ENCODE peak calls at places on chromosomes 2 and 18, in six cellular contexts. O, B, Q, U, L and X are unnamed samples.
A peak's percentile ranks its signal among the peaks of the same experiment; 100 is the strongest.

GRCh38 chr2:191913796-191914195 is 66.9 kb upstream of the CAVIN2 start:
- ATAC-seq in O (peak; percentile 22), B (no peak), Q (no peak), U (no peak), L (no peak), X (no peak)

GRCh38 chr18:62450546-62451395 is 72.1 kb upstream of the ZCCHC2 start:
- ATAC-seq in O (no peak), B (peak; percentile 11), Q (peak; percentile 96), U (peak; percentile 71), L (peak; percentile 88), X (peak; percentile 75)

GRCh38 chr2:39913648-39914456 is 134.8 kb upstream of the THUMPD2 start:
- ATAC-seq in O (peak; percentile 75), B (peak; percentile 89), Q (peak; percentile 72), U (peak; percentile 85), L (peak; percentile 82), X (peak; percentile 67)

GRCh38 chr2:219836647-219837177 is 209.3 kb downstream of the SLC4A3 start:
- ATAC-seq in O (no peak), B (peak; percentile 80), Q (no peak), U (no peak), L (peak; percentile 42), X (no peak)

GRCh38 chr2:173652731-173653426 is 298.2 kb downstream of the CDCA7 start:
- ATAC-seq in O (no peak), B (no peak), Q (peak; percentile 94), U (peak; percentile 76), L (no peak), X (no peak)

GRCh38 chr2:33236457-33236856 is 240.0 kb upstream of the RASGRP3 start:
- ATAC-seq in O (no peak), B (no peak), Q (no peak), U (no peak), L (no peak), X (no peak)

GRCh38 chr18:69402219-69402989 is 1.7 kb downstream of the DOK6 start:
- ATAC-seq in O (no peak), B (peak; percentile 60), Q (no peak), U (no peak), L (no peak), X (no peak)

GRCh38 chr2:184597571-184597980 is 753 bp upstream of the ZNF804A start:
- ATAC-seq in O (peak; percentile 51), B (peak; percentile 58), Q (peak; percentile 59), U (peak; percentile 68), L (peak; percentile 8), X (peak; percentile 55)

GRCh38 chr2:191410646-191411436 is 165.6 kb downstream of the MYO1B start:
- ATAC-seq in O (no peak), B (no peak), Q (no peak), U (no peak), L (no peak), X (no peak)

DNA sequence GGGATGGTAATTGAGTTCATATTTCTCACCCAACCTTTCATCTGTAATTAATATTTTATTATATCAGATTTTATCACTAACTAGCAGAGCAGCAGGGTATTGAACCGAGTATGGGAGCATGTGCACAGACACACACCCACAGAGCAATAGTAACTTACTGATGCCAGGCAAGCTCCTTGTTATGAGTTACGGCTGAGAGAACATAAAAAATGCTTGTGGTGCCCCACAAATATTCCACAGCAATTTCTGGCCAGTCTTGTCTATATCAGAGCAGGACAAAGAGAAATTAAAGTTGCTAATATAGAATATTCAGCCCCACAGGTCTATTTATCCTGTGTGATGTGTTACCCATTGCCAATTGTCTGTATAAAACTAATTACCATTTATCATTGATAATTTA is 501.8 kb upstream of the RAB12 start:
- ATAC-seq in O (no peak), B (no peak), Q (no peak), U (no peak), L (no peak), X (no peak)
- TF ChIP-seq POLR2A in O (no peak), B (no peak), Q (no peak), U (no peak), L (no peak), X (no peak)

DNA sequence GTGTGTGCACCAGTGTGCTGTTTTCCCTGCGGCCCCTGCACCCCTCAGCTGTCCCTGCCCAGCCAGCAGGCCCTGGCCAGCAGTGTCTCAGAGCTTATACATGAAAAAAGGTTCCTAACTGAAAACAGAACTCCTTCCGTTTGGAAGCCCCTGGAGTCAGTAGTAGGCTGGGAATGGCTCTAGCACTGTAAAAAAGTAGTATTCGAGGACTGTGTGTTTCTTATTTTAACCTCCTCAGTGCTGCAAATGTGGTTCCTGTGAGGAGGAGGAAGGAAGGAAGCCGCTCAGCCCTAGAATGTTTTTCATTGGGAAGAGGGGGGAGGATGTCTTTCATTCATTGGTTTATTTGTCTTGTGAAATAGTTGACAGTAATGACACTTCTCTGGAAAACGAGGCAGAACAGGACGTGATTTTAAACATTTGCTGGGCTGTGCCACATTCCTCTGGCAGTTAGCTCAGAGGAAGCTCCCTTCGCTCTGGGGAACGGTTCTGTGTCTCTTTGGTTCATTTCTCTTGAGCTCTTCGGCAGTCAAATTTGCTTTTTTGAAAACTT is 103.5 kb downstream of the SPTBN1 start:
- ATAC-seq in O (no peak), B (peak; percentile 2), Q (no peak), U (peak; percentile 62), L (peak; percentile 48), X (peak; percentile 75)
- TF ChIP-seq POLR2AphosphoS5 in O (peak; percentile 77), B (peak; percentile 35), Q (no peak), U (peak; percentile 79), L (no peak), X (peak; percentile 80)

GRCh38 chr2:6879011-6879410 is 1.4 kb downstream of the RSAD2 start:
- ATAC-seq in O (no peak), B (no peak), Q (no peak), U (no peak), L (no peak), X (no peak)

GRCh38 chr2:6881036-6881435 is 3.5 kb downstream of the RSAD2 start:
- ATAC-seq in O (no peak), B (no peak), Q (no peak), U (no peak), L (no peak), X (no peak)

GRCh38 chr2:6881516-6881915 is 3.9 kb downstream of the RSAD2 start:
- ATAC-seq in O (no peak), B (no peak), Q (no peak), U (no peak), L (no peak), X (no peak)

GRCh38 chr2:6877402-6878305 is at the start of gene RSAD2:
- ATAC-seq in O (peak; percentile 84), B (peak; percentile 92), Q (peak; percentile 42), U (peak; percentile 86), L (peak; percentile 14), X (peak; percentile 76)

GRCh38 chr2:6880200-6880733 is 2.7 kb downstream of the RSAD2 start:
- ATAC-seq in O (no peak), B (no peak), Q (no peak), U (no peak), L (peak; percentile 91), X (no peak)
- TF ChIP-seq POLR2A in O (no peak), B (no peak), Q (no peak), U (no peak), L (no peak), X (no peak)

DNA sequence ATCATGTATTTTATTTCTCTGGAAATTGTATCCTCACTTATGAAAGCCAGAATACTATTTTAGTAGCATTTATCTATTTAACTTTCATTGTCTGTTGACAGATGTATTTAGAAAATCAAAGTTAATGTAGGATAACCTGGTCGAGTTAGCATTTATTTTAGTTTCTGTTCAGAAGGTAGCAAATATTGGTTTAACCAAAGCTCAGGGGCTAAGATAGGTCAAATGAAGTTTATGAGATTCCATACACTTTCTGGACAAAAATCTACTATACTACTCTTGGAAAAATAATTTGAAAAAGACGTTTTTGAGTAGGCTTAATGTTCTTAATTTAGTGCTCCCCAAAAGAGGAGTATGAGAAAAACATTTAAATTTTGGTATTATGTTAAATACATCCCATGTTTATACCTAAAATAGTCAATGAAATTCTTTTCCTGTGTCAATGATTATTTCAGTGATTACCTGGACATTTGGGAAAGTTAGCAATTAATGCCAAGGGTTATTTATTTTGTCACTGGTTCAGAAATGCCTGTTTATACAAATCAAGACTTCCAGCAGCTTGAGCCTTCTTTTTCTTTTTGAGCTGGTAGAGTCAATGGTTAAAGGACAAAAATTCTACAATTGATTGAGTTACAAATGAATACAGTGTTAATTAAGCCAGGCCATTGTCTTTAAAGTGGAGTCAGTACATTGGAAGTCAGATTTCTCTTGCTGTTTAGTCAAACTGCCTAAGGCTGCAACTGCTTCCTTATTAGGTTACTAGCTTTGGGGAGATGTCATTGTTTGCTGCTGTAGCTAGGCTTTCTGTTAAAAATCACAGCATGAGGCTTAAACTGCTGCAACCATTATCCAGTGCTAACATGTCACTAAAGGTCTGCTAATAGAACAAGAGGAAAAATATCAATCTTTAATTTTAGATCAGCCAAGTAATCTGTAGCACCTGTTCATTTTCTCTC is 182.3 kb downstream of the CAMKMT start:
- ATAC-seq in O (no peak), B (no peak), Q (no peak), U (no peak), L (no peak), X (no peak)
- TF ChIP-seq POLR2AphosphoS5 in O (no peak), B (no peak), Q (no peak), U (no peak), L (no peak), X (no peak)

GRCh38 chr2:241272722-241273551 is 42.5 kb downstream of the HDLBP start:
- ATAC-seq in O (peak; percentile 83), B (peak; percentile 69), Q (peak; percentile 80), U (peak; percentile 93), L (peak; percentile 85), X (peak; percentile 94)
- TF ChIP-seq POLR2A in O (peak; percentile 83), B (peak; percentile 87), Q (no peak), U (no peak), L (no peak), X (no peak)

GRCh38 chr2:69311017-69311416 is 76.0 kb downstream of the GFPT1 start:
- ATAC-seq in O (no peak), B (no peak), Q (no peak), U (no peak), L (no peak), X (no peak)

GRCh38 chr2:69310267-69310666 is 76.8 kb downstream of the GFPT1 start:
- ATAC-seq in O (no peak), B (no peak), Q (no peak), U (no peak), L (no peak), X (no peak)

GRCh38 chr2:69308338-69308737 is 78.7 kb downstream of the GFPT1 start:
- ATAC-seq in O (no peak), B (peak; percentile 2), Q (no peak), U (no peak), L (no peak), X (no peak)

GRCh38 chr2:69307696-69308064 is 79.3 kb downstream of the GFPT1 start:
- ATAC-seq in O (no peak), B (peak; percentile 17), Q (no peak), U (no peak), L (peak; percentile 3), X (no peak)

GRCh38 chr2:69309336-69310048 is 77.5 kb downstream of the GFPT1 start:
- ATAC-seq in O (no peak), B (peak; percentile 8), Q (no peak), U (peak; percentile 58), L (no peak), X (peak; percentile 42)
- TF ChIP-seq POLR2AphosphoS5 in O (no peak), B (no peak), Q (no peak), U (no peak), L (no peak), X (no peak)